ENCODE peak calls at places on chromosome 11, in eight cellular contexts. G is suprapubic skin, D is body of pancreas, E is transverse colon, N is adrenal gland, O is A549, S is HepG2, U is sigmoid colon. B is an unnamed sample.
A peak's percentile ranks its signal among the peaks of the same experiment; 100 is the strongest.

GRCh38 chr11:12141283-12141682 is 30.9 kb downstream of the MICAL2 start:
- DNase-seq in G (no peak), D (no peak), E (no peak), N (no peak), O (no peak), S (no peak), U (no peak), B (no peak)

GRCh38 chr11:10114593-10115404 is 179.2 kb downstream of the SBF2 start:
- DNase-seq in G (no peak), D (no peak), E (no peak), N (no peak), O (no peak), S (no peak), U (no peak), B (no peak)

GRCh38 chr11:35250631-35251030 is 111.7 kb downstream of the CD44 start:
- DNase-seq in G (no peak), D (no peak), E (no peak), N (no peak), O (no peak), S (no peak), U (no peak), B (no peak)

GRCh38 chr11:92397356-92397755 is 172.7 kb downstream of the FAT3 start:
- DNase-seq in G (no peak), D (no peak), E (no peak), N (no peak), O (no peak), S (no peak), U (no peak), B (no peak)

GRCh38 chr11:44528103-44528502 is 37.4 kb upstream of the CD82 start:
- DNase-seq in G (no peak), D (no peak), E (no peak), N (no peak), O (no peak), S (no peak), U (no peak), B (no peak)

GRCh38 chr11:134662629-134663360 is 250.8 kb upstream of the B3GAT1 start:
- DNase-seq in G (no peak), D (no peak), E (no peak), N (no peak), O (no peak), S (no peak), U (peak; percentile 32), B (peak; percentile 34)

GRCh38 chr11:126415128-126415527 is 59.6 kb downstream of the ST3GAL4 start:
- DNase-seq in G (peak; percentile 87), D (peak; percentile 65), E (peak; percentile 78), N (peak; percentile 85), O (no peak), S (no peak), U (peak; percentile 97), B (no peak)

GRCh38 chr11:110130642-110131238 is 37.5 kb downstream of the ZC3H12C start:
- DNase-seq in G (no peak), D (no peak), E (peak; percentile 14), N (no peak), O (no peak), S (no peak), U (no peak), B (no peak)

GRCh38 chr11:133663135-133663534 is 130.8 kb upstream of the OPCML start:
- DNase-seq in G (no peak), D (no peak), E (no peak), N (no peak), O (no peak), S (no peak), U (no peak), B (no peak)

GRCh38 chr11:94558468-94558867 is 8.7 kb upstream of the PIWIL4 start:
- DNase-seq in G (no peak), D (no peak), E (no peak), N (no peak), O (no peak), S (no peak), U (no peak), B (no peak)

DNA sequence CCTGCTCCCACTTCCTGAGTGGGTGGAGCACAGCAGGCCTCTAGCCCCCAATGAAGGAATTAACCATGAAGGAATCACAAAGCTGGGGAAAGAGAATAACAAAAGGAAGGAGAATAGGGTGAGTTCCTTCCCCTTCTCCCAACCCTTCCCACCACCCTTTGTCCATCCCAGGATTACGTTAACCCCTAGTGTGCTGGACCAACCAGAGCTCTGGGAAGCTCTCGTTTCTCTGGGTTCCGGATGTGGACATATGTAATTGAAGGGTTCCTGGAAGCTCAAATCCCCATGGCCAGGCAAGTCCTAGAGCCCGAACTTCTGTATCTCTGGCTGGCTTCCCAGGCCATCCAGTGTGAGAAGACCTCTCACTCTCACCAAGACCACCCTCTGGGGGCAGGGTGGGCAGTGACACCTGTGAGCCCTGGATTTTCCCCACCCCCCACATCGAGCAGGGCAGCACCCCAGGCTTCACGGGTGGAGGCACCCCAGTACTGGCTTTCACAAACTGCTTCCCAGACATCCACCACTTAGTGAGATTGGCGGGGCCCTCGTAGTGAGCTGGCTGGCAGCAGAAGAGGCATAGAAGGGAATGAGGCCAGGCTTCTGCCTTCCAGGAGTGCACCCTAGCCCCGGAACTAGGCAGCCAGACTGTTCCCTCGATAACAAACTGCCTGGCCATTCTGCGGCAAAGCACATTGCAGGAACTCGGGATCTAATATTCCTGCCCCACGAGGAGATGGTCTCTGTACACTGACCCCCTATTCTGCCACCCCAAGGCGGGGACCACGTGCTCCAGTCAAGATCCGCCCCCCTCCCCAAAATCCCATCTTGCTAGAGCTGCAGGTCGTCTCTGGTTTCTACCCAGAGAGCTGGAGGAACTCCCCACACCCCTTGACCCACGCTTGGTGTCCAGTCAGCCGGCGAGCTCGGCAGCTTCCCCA is 2.1 kb downstream of the NECTIN1 start:
- DNase-seq in G (no peak), D (peak; percentile 37), E (no peak), N (no peak), O (no peak), S (no peak), U (no peak), B (no peak)
- H3K27ac ChIP-seq in G (peak overlapping the region; percentile 91), D (peak overlapping the region; percentile 95), E (peak overlapping the region; percentile 91), N (no peak overlapping the region), O (peak overlapping the region; percentile 93), S (no peak overlapping the region), U (no peak overlapping the region), B (peak overlapping the region; percentile 92)

DNA sequence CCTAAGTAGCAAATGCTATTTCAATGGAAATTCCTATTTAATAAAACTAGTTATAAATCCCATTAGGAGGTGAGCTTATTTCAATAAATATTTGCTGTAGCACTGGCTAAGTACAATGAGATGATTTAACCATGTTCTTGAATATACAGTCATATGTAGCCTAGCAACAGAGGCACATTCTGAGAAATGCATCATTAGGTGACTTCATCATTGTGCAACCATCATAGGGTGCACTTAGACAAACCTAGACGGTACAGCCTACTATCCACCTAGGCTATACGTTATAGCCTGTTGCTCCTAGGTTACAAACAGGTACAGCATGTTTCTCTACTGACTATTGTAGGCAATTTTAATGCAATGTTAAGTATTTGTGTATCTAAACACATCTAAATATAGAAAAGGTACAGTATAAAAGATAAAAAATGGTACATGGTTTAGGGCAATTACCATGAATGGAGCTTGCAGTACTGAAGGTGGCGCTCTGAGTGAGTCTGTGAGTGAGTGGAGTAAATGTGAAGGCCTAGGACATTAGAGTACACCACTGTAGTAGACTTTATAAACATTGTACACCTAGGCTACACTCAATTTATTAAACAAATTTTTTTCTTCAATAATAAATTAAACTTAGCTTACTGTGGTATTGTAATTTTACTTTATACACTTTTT is 350.1 kb downstream of the CASP12 start:
- DNase-seq in G (no peak), D (no peak), E (no peak), N (no peak), O (no peak), S (no peak), U (no peak), B (no peak)
- TF ChIP-seq CTCF in G (no peak), D (no peak), E (no peak), N (no peak), O (no peak), S (no peak), U (no peak), B (no peak)

DNA sequence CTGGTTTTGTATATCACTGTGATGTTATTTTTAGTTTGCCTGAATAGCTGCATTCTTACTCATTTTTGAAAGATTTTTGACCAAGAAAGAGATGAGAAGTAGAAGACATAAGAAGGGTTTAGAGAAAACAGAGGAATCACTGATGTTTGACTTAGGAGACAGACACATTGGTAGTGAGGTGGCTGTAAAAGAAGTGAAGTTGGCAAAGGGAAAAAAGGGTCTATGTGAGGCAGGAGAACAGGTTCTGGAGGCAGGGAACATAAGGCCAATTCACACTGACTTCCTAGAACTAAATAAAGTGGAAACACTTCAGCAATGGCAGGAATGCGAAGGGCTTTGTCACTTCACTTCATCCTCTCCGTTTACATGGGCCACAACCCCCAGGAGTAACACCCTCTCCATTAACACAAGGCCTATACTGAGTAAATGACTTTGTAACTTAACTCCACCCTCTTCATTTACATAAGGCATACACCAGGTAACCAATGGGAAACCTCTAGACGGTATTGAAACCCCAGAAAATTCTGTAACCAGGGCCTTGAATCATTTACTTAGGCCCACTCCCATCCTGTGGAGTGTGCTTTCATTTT is 36.6 kb downstream of the CTSC start:
- DNase-seq in G (no peak), D (no peak), E (no peak), N (no peak), O (no peak), S (no peak), U (no peak), B (no peak)
- TF ChIP-seq POLR2A in G (no peak), D (no peak), E (no peak), N (no peak), O (no peak), S (no peak), U (no peak), B (no peak)

GRCh38 chr11:69280451-69280850 is 13.5 kb upstream of the MYEOV start:
- DNase-seq in G (no peak), D (no peak), E (no peak), N (no peak), O (no peak), S (no peak), U (no peak), B (no peak)

GRCh38 chr11:69277074-69277809 is 16.7 kb upstream of the MYEOV start:
- DNase-seq in G (no peak), D (peak; percentile 56), E (no peak), N (no peak), O (no peak), S (no peak), U (no peak), B (no peak)

GRCh38 chr11:69280994-69281393 is 13.0 kb upstream of the MYEOV start:
- DNase-seq in G (peak; percentile 71), D (peak; percentile 52), E (no peak), N (peak; percentile 76), O (peak; percentile 64), S (no peak), U (no peak), B (no peak)

GRCh38 chr11:69276165-69276564 is 17.8 kb upstream of the MYEOV start:
- DNase-seq in G (no peak), D (no peak), E (no peak), N (no peak), O (no peak), S (no peak), U (no peak), B (no peak)

DNA sequence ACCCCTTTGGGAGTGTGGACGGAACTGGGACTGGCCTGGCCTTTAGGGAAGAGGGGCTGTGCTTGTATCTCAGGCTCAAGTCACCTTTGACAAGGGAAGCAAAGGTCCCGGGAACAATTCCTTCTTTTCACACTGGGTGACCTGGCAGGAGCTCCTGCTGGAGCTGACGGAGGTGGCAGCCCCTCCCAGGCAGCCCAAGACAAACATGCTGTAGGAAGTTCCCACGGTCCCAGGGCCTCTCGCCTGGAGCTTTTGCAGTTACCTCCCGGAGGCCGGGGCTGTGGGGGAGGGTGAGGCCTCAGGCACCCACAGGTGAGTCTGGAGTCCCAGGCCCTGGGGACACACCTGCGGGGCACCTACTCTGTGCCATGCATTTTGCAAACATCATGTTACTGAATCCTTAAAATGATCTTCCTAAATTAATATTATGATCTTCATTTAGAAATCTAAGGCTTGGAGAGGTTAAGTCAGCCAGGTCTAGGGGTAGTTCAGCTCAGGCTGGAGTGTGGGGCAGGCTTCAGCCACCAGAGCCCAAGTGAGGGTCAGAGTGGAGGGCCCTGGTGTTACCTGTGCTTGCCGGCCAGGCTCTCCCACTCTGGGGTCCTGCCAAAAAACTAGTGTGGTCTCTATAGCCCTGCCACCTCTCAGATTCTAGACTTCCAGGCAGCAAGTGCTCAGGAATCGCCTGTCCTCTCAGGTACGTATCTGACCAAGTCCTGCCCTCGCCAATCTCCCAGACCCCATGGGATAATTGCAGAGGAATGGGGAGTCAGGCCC is 15.7 kb upstream of the MYEOV start:
- DNase-seq in G (no peak), D (peak; percentile 95), E (peak; percentile 85), N (no peak), O (no peak), S (no peak), U (no peak), B (no peak)
- H3K27ac ChIP-seq in G (peak overlapping the region; percentile 34), D (peak overlapping the region; percentile 88), E (peak overlapping the region; percentile 68), N (no peak overlapping the region), O (peak overlapping the region; percentile 22), S (no peak overlapping the region), U (no peak overlapping the region), B (no peak overlapping the region)

B was measured in vagina.